ENCODE peak calls at places on chromosome 20, in six cellular contexts. K is PC-3, F is left lung, W is heart right ventricle, D is choroid plexus epithelial cell, X is RWPE1. T is an unnamed sample.

GRCh38 chr20:40955326-40955725 is 73.3 kb upstream of the TOP1 start:
- DNase-seq in F (no peak), K (no peak), X (no peak), D (no peak), W (no peak), T (no peak)

GRCh38 chr20:32247957-32248497 is 29.4 kb upstream of the KIF3B start:
- DNase-seq in W (no peak), D (no peak), F (no peak), X (no peak), K (no peak), T (no peak)

GRCh38 chr20:46853926-46854325 is 40.7 kb upstream of the EYA2 start:
- DNase-seq in K (no peak), D (no peak), F (no peak), W (no peak), X (no peak), T (no peak)

GRCh38 chr20:50381771-50382593 is 128.2 kb upstream of the PTPN1 start:
- DNase-seq in D (no peak), W (no peak), F (no peak), K (no peak), X (no peak), T (no peak)

GRCh38 chr20:11982958-11983470 is 65.3 kb downstream of the BTBD3 start:
- DNase-seq in D (no peak), W (no peak), X (no peak), K (no peak), F (no peak), T (no peak)

GRCh38 chr20:63167918-63168520 is 47.9 kb downstream of the YTHDF1 start:
- DNase-seq in X (no peak), K (no peak), D (no peak), F (peak; percentile 68), W (peak; percentile 11), T (no peak)

GRCh38 chr20:51176846-51177245 is 153.9 kb upstream of the KCNG1 start:
- DNase-seq in X (no peak), K (no peak), D (peak; percentile 36), F (no peak), W (no peak), T (no peak)

GRCh38 chr20:63957004-63957689 is 931 bp upstream of the UCKL1 start:
- DNase-seq in W (peak; percentile 69), D (peak; percentile 75), X (peak; percentile 91), K (peak; percentile 79), F (peak; percentile 86), T (no peak)

GRCh38 chr20:631091-631490 is 21.0 kb upstream of the TCF15 start:
- DNase-seq in X (no peak), K (no peak), W (no peak), D (no peak), F (no peak), T (no peak)

GRCh38 chr20:41617059-41617921 is 887 bp downstream of the CHD6 start:
- DNase-seq in F (peak; percentile 77), W (peak; percentile 54), D (peak; percentile 49), X (peak; percentile 62), K (peak; percentile 42), T (no peak)

GRCh38 chr20:20457392-20458126 is 89.7 kb downstream of the INSM1 start:
- DNase-seq in F (no peak), W (no peak), X (peak; percentile 11), K (peak; percentile 82), D (peak; percentile 31), T (no peak)

GRCh38 chr20:47075263-47075662 is 180.6 kb downstream of the EYA2 start:
- DNase-seq in K (no peak), X (no peak), F (no peak), W (no peak), D (no peak), T (no peak)

GRCh38 chr20:10647471-10647870 is 26.3 kb downstream of the JAG1 start:
- DNase-seq in W (no peak), D (peak; percentile 72), F (no peak), X (no peak), K (peak; percentile 44), T (no peak)

GRCh38 chr20:35695245-35695749 is 3.9 kb downstream of the NFS1 start:
- DNase-seq in D (no peak), W (no peak), K (no peak), F (no peak), X (no peak), T (no peak)
- TF ChIP-seq CTCF in D (no peak), W (no peak), K (no peak), F (no peak), X (no peak), T (no peak)

GRCh38 chr20:44176833-44177533 is 10.0 kb downstream of the JPH2 start:
- DNase-seq in F (no peak), D (no peak), W (no peak), K (peak; percentile 62), X (peak; percentile 94), T (no peak)
- TF ChIP-seq CTCF in F (no peak), D (no peak), W (no peak), K (no peak), X (no peak), T (no peak)

GRCh38 chr20:18712877-18713276 is 100.7 kb upstream of the SCP2D1 start:
- DNase-seq in W (no peak), F (no peak), K (no peak), X (no peak), D (no peak), T (no peak)
- TF ChIP-seq CTCF in W (no peak), F (no peak), K (no peak), X (no peak), D (peak; percentile 37), T (no peak)

GRCh38 chr20:7926767-7927166 is 13.5 kb downstream of the HAO1 start:
- DNase-seq in X (peak; percentile 20), F (no peak), K (peak; percentile 67), W (no peak), D (peak; percentile 78), T (peak; percentile 4)
- TF ChIP-seq CTCF in X (peak; percentile 79), F (no peak), K (peak; percentile 92), W (peak; percentile 60), D (peak; percentile 70), T (peak; percentile 61)

GRCh38 chr20:36384022-36384619 is 78.0 kb downstream of the DLGAP4 start:
- DNase-seq in D (peak; percentile 45), F (no peak), W (no peak), X (peak; percentile 77), K (peak; percentile 55), T (no peak)
- TF ChIP-seq CTCF in D (peak; percentile 46), F (no peak), W (no peak), X (no peak), K (peak; percentile 42), T (peak; percentile 20)

GRCh38 chr20:24781061-24781980 is 167.7 kb upstream of the CST7 start:
- DNase-seq in W (no peak), F (no peak), D (peak; percentile 72), K (peak; percentile 68), X (peak; percentile 55), T (no peak)
- TF ChIP-seq CTCF in W (peak; percentile 63), F (peak; percentile 28), D (peak; percentile 90), K (peak; percentile 89), X (no peak), T (peak; percentile 80)

DNA sequence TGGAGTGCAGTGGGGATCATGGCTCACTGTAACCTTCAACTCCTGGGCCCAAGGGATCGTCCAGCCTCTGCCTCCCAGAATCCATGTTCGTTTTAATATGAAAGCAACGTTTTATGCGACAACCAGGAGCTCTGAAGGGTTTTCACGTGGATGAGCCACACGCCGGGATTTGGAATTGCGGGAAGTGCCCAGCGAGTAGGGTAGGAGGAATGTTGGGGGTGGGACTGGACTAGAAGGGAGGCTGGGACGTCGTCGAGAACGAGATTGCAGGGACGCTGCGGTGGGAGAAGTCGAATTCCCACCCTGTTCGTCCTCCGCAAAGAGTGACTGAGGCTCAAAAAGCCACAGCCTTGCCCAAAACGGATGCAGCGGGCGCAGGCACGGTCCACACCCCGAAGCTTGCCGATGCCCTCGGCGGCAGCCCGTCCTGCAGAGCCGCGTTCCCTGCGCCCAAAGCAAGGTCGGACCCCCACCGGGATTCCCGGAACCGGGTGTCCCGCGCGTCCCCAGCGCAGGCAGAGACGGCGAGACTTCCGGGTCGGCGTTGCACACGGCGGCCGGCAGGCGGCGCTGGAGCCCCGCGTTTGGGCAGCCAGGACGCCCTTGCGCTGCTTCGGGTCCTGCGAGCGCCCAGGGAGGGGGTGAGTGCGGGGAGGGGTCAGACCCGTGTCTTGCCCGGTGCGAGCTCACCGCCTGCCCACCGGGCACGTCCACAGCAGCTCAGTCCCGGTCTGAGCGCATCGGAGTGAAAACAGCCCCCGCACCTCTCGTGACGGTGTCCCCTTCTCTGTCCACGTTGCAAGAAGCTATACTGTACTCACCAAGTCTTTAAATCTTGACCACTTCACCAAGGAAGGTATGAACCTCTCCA is 87.8 kb downstream of the DHX35 start:
- DNase-seq in W (peak; percentile 85), K (peak; percentile 80), F (peak; percentile 96), X (peak; percentile 74), D (peak; percentile 66), T (no peak)
- TF ChIP-seq CTCF in W (peak; percentile 99), K (peak; percentile 93), F (peak; percentile 99), X (peak; percentile 100), D (peak; percentile 71), T (peak; percentile 80)

DNA sequence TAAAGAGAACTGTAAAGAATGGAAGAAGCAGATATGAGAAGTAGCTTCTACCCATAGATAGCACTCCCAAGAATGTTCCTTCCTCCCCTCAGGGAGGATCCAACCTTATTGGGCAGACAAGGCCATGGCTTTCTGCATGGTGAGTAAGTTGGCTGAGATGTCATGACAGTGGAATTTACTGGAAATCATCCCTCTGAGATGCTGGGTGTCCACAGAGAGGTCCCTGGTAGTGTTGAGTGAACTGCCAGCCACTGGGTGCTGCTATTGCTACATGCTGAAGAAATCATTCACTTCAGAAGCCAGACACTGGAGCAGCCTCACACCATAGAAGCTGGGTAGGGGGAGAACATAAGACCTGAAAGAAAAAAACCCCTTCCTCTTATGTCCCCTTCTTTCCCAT is 46.4 kb upstream of the FERMT1 start:
- DNase-seq in K (peak; percentile 49), F (no peak), W (no peak), X (peak; percentile 25), D (peak; percentile 69), T (no peak)
- TF ChIP-seq CTCF in K (peak; percentile 49), F (no peak), W (no peak), X (no peak), D (peak; percentile 56), T (no peak)

GRCh38 chr20:34195355-34195754 is 45.9 kb upstream of the ASIP start:
- DNase-seq in W (no peak), F (no peak), D (no peak), K (no peak), X (no peak), T (no peak)
- TF ChIP-seq CTCF in W (no peak), F (no peak), D (no peak), K (no peak), X (no peak), T (no peak)